ENCODE peak calls at places on chromosomes 11 and 22, in six cellular contexts. P is H9, I is mesendoderm, U is neuronal stem cell, O is IMR-90, M is H1. W is an unnamed sample.

GRCh38 chr11:74713686-74714085 is 17.5 kb downstream of the CHRDL2 start:
- DNase-seq in U (no peak), O (no peak), M (no peak), P (no peak), I (no peak), W (no peak)

GRCh38 chr22:41458161-41458728 is 10.2 kb downstream of the PHF5A start:
- DNase-seq in O (no peak), P (no peak), M (no peak), I (no peak), U (no peak), W (no peak)

GRCh38 chr11:123578778-123579481 is 75.5 kb downstream of the SCN3B start:
- DNase-seq in U (no peak), I (no peak), M (no peak), P (no peak), O (no peak), W (no peak)

GRCh38 chr22:41766476-41766875 is 34.0 kb upstream of the CCDC134 start:
- DNase-seq in M (no peak), P (no peak), I (no peak), O (no peak), U (no peak), W (no peak)

GRCh38 chr11:15707194-15707593 is 592.5 kb downstream of the INSC start:
- DNase-seq in I (no peak), U (no peak), O (no peak), M (no peak), P (no peak), W (no peak)

GRCh38 chr11:36048496-36049247 is 104.8 kb downstream of the LDLRAD3 start:
- DNase-seq in M (no peak), U (no peak), O (peak; percentile 46), P (no peak), I (peak; percentile 79), W (peak; percentile 66)

GRCh38 chr11:96217206-96217605 is 125.8 kb downstream of the MAML2 start:
- DNase-seq in U (no peak), M (no peak), I (no peak), P (no peak), O (no peak), W (no peak)

GRCh38 chr11:62193954-62194353 is 3.9 kb downstream of the SCGB1D1 start:
- DNase-seq in O (no peak), P (peak; percentile 64), I (peak; percentile 44), M (peak; percentile 65), U (peak; percentile 20), W (no peak)

GRCh38 chr11:100925935-100926334 is 203.7 kb downstream of the PGR start:
- DNase-seq in M (no peak), I (no peak), P (no peak), O (peak; percentile 89), U (no peak), W (peak; percentile 85)

DNA sequence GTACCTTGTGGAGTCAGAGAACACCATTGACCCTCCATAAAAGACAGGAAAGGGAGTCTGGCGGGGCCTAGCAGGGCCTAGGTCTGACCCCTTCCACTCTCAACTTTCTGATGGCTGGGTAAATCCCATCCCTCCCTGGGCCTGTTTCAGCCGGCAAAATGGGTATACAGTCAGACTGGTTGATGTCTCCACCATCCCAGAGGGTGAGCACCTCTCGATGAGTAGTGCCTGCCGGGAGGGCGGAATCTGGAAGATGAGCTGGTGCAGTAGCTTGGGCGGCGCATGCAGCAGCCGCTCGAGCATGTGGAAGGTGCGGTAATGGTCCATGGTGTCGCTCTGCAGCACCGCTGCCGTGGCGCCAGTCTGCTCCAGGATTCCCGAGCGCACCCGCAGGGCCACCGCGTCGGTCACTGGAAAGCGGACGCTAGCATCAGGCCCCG is 528 bp downstream of the FIBP start:
- DNase-seq in O (peak; percentile 63), M (no peak), P (no peak), I (no peak), U (no peak), W (no peak)
- H2AK5ac ChIP-seq in O (peak overlapping the region; percentile 90), M (no peak overlapping the region), P (no peak overlapping the region), I (peak overlapping the region; percentile 74), U (peak overlapping the region; percentile 36), W (no peak overlapping the region)

DNA sequence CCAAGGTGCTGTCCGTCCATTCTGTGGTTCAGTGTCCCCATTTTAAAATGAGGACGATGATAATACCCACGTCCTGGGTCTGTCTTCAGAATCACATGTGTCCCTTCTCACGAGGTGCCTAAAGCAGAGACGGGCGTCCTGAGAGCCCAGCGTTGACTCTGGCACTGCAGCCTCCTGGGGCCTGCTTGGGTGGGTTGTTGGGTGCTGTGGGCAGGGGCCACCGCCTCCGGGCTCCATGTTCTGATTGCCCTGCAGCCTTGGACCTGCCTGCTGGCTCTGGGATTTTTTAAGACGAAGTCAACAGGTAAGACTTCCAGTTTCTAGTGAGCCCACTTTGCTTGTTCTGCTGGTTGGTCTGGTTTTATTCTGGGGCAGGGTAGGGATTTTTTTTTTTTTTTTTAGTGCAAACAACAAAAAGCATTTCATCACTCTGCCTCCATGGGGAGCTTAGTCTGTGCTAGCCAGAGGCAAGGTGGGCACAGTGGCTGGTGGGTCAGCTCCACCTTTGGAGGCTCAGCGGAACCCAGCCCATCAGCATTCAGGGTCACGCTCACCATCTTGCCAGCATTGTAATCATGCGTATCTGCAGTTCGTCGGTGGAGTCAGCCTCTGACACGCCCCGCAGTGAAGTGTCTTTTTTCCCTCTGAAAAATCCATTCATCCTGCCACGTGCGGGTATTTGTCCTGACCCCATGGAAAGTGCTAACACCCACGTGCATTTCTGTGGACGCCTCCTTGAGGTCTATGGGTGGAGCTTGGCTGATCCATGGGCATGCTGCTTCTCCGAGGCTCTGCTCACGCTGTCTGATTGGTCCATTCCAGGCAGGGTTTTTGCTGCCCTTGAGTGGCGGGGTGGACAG is 28.3 kb downstream of the NADSYN1 start:
- DNase-seq in I (no peak), P (no peak), M (no peak), O (no peak), U (no peak), W (no peak)
- H2BK120ac ChIP-seq in I (no peak overlapping the region), P (no peak overlapping the region), M (no peak overlapping the region), O (no peak overlapping the region), U (no peak overlapping the region), W (no peak overlapping the region)

GRCh38 chr22:29267858-29268510 is at the start of the genes EWSR1 and RHBDD3:
- DNase-seq in P (peak; percentile 93), O (peak; percentile 97), U (peak; percentile 97), I (peak; percentile 98), M (peak; percentile 100), W (peak; percentile 99)
- H2AK5ac ChIP-seq in P (no peak within 1 kb of the TSS), O (peak within 1 kb of the TSS; percentile 99), U (peak within 1 kb of the TSS; percentile 49), I (peak within 1 kb of the TSS; percentile 61), M (peak within 1 kb of the TSS; percentile 41), W (peak within 1 kb of the TSS; percentile 91)

DNA sequence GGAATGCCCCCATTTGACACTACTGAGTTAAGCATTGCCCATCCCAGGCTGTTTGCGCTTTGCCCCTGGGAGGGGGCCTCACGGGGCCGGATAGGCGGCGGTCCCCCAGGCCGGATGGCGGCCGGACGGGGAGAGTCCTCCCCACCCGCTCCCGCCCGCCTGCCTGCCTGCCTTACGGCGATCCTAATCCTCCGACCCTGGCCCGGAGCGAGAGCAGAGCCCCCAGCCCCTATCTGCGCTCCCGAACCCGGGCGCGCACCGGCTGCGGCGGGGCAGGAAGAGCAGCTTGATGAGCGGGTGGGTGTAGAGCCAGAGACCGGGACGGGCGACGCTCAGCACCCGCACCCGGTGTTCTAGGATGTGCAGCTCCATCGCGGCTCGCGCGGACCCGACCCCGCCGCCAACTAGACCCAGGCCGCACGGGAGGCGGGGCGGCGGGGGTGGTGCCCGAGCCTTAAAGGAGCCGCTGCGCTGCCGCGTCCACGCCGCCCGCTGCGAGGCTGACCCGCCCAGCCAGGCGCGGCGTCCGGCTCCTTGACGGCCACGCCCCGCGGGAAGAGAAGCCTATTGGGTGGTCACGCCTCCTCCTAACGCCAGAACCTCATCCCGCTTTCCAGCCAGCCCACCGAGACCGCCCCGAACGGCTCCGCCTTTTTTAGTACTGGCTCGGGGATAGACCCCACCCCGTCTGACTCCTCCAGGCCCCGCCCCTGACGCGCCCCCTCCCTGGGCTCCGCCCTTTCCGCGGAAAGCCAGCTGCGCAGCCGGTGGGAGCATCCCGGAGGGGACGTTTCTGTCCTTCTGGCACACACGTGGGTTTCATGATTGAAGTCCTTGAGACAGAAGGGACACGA is at the start of gene CASTOR1:
- DNase-seq in U (peak; percentile 97), I (peak; percentile 99), P (peak; percentile 99), M (peak; percentile 98), O (peak; percentile 97), W (peak; percentile 98)
- H2BK120ac ChIP-seq in U (no peak within 1 kb of the TSS), I (no peak within 1 kb of the TSS), P (no peak within 1 kb of the TSS), M (no peak within 1 kb of the TSS), O (no peak within 1 kb of the TSS), W (no peak within 1 kb of the TSS)

GRCh38 chr22:26463688-26464087 is 19.9 kb downstream of the HPS4 start:
- DNase-seq in P (no peak), U (no peak), O (no peak), I (no peak), M (no peak), W (no peak)
- H2AK5ac ChIP-seq in P (no peak overlapping the region), U (no peak overlapping the region), O (no peak overlapping the region), I (no peak overlapping the region), M (no peak overlapping the region), W (no peak overlapping the region)

GRCh38 chr22:23912293-23912903 is 18.2 kb downstream of the MIF start:
- DNase-seq in M (no peak), U (no peak), P (no peak), I (no peak), O (no peak), W (no peak)

GRCh38 chr22:23911318-23911980 is 17.3 kb downstream of the MIF start:
- DNase-seq in I (no peak), M (no peak), P (no peak), U (no peak), O (no peak), W (no peak)

GRCh38 chr22:23915230-23915754 is 21.1 kb downstream of the MIF start:
- DNase-seq in I (no peak), M (no peak), U (no peak), P (peak; percentile 8), O (no peak), W (no peak)

GRCh38 chr22:23913661-23914353 is 19.6 kb downstream of the MIF start:
- DNase-seq in O (peak; percentile 98), P (peak; percentile 100), M (peak; percentile 99), U (peak; percentile 96), I (peak; percentile 99), W (peak; percentile 99)

GRCh38 chr22:23913306-23913660 is 19.1 kb downstream of the MIF start:
- DNase-seq in M (no peak), I (no peak), U (no peak), P (no peak), O (no peak), W (no peak)
- H2BK120ac ChIP-seq in M (no peak overlapping the region), I (no peak overlapping the region), U (no peak overlapping the region), P (no peak overlapping the region), O (peak overlapping the region; percentile 78), W (no peak overlapping the region)

GRCh38 chr11:67504950-67505561 is at the start of gene PITPNM1:
- DNase-seq in P (peak; percentile 76), I (peak; percentile 80), U (peak; percentile 66), O (peak; percentile 24), M (peak; percentile 88), W (peak; percentile 68)
- H2AK5ac ChIP-seq in P (no peak within 1 kb of the TSS), I (peak within 1 kb of the TSS; percentile 78), U (peak within 1 kb of the TSS; percentile 47), O (peak within 1 kb of the TSS; percentile 56), M (no peak within 1 kb of the TSS), W (peak within 1 kb of the TSS; percentile 63)